ENCODE peak calls at places on chromosomes 2 and 18, in nine cellular contexts. One of them, this sample, is unnamed.

GRCh38 chr2:238891667-238892500 is 44.0 kb downstream of the TWIST2 start:
- DNase-seq in fibroblast of the aortic adventitia: no peak
- DNase-seq in HTR-8/SVneo: no peak
- DNase-seq in A172: no peak
- DNase-seq in sigmoid colon: no peak
- DNase-seq in MV-4-11: no peak
- DNase-seq in neural progenitor cell: no peak
- DNase-seq in GM13976: no peak
- DNase-seq in GM04503: no peak
- DNase-seq in this sample: no peak

GRCh38 chr2:3519255-3520190 is at the start of gene ADI1:
- DNase-seq in GM13976: peak
- DNase-seq in HTR-8/SVneo: peak
- DNase-seq in MV-4-11: peak
- DNase-seq in A172: peak
- DNase-seq in GM04503: no peak
- DNase-seq in fibroblast of the aortic adventitia: peak
- DNase-seq in sigmoid colon: peak
- DNase-seq in neural progenitor cell: no peak
- DNase-seq in this sample: peak

GRCh38 chr2:49165662-49166061 is 11.3 kb upstream of the FSHR start:
- DNase-seq in HTR-8/SVneo: no peak
- DNase-seq in sigmoid colon: no peak
- DNase-seq in MV-4-11: no peak
- DNase-seq in A172: no peak
- DNase-seq in fibroblast of the aortic adventitia: no peak
- DNase-seq in GM04503: no peak
- DNase-seq in neural progenitor cell: no peak
- DNase-seq in GM13976: no peak
- DNase-seq in this sample: no peak

GRCh38 chr2:239939736-239940483 is 85.2 kb downstream of the NDUFA10 start:
- DNase-seq in GM04503: no peak
- DNase-seq in MV-4-11: no peak
- DNase-seq in sigmoid colon: peak
- DNase-seq in fibroblast of the aortic adventitia: no peak
- DNase-seq in HTR-8/SVneo: no peak
- DNase-seq in A172: no peak
- DNase-seq in neural progenitor cell: no peak
- DNase-seq in GM13976: no peak
- DNase-seq in this sample: no peak

GRCh38 chr18:59516356-59517155 is 157.5 kb upstream of the LMAN1 start:
- DNase-seq in neural progenitor cell: peak
- DNase-seq in A172: peak
- DNase-seq in MV-4-11: no peak
- DNase-seq in sigmoid colon: peak
- DNase-seq in HTR-8/SVneo: peak
- DNase-seq in fibroblast of the aortic adventitia: peak
- DNase-seq in GM13976: no peak
- DNase-seq in GM04503: peak
- DNase-seq in this sample: no peak

GRCh38 chr18:63683152-63683551 is 19.6 kb upstream of the SERPINB11 start:
- DNase-seq in GM04503: peak
- DNase-seq in A172: peak
- DNase-seq in sigmoid colon: no peak
- DNase-seq in HTR-8/SVneo: peak
- DNase-seq in neural progenitor cell: peak
- DNase-seq in fibroblast of the aortic adventitia: peak
- DNase-seq in MV-4-11: no peak
- DNase-seq in GM13976: no peak
- DNase-seq in this sample: no peak

GRCh38 chr2:42954227-42954962 is 162.0 kb upstream of the HAAO start:
- DNase-seq in A172: peak
- DNase-seq in HTR-8/SVneo: no peak
- DNase-seq in sigmoid colon: no peak
- DNase-seq in MV-4-11: no peak
- DNase-seq in GM13976: no peak
- DNase-seq in neural progenitor cell: peak
- DNase-seq in fibroblast of the aortic adventitia: peak
- DNase-seq in GM04503: no peak
- DNase-seq in this sample: no peak

GRCh38 chr2:64727013-64727767 is 73.5 kb upstream of the SERTAD2 start:
- DNase-seq in HTR-8/SVneo: no peak
- DNase-seq in GM04503: no peak
- DNase-seq in sigmoid colon: no peak
- DNase-seq in A172: no peak
- DNase-seq in fibroblast of the aortic adventitia: no peak
- DNase-seq in MV-4-11: peak
- DNase-seq in GM13976: peak
- DNase-seq in neural progenitor cell: no peak
- DNase-seq in this sample: peak

GRCh38 chr2:135473567-135473966 is 57.5 kb downstream of the ZRANB3 start:
- DNase-seq in sigmoid colon: no peak
- DNase-seq in fibroblast of the aortic adventitia: peak
- DNase-seq in MV-4-11: peak
- DNase-seq in A172: peak
- DNase-seq in HTR-8/SVneo: peak
- DNase-seq in GM13976: peak
- DNase-seq in neural progenitor cell: no peak
- DNase-seq in GM04503: no peak
- DNase-seq in this sample: peak

GRCh38 chr18:46331316-46331715 is 227.1 kb downstream of the HAUS1 start:
- DNase-seq in fibroblast of the aortic adventitia: no peak
- DNase-seq in MV-4-11: peak
- DNase-seq in sigmoid colon: no peak
- DNase-seq in GM04503: no peak
- DNase-seq in GM13976: no peak
- DNase-seq in HTR-8/SVneo: no peak
- DNase-seq in neural progenitor cell: no peak
- DNase-seq in A172: no peak
- DNase-seq in this sample: no peak

GRCh38 chr2:101814752-101815151 is 117.2 kb downstream of the MAP4K4 start:
- DNase-seq in GM04503: no peak
- DNase-seq in A172: no peak
- DNase-seq in MV-4-11: no peak
- DNase-seq in neural progenitor cell: no peak
- DNase-seq in sigmoid colon: no peak
- DNase-seq in fibroblast of the aortic adventitia: no peak
- DNase-seq in HTR-8/SVneo: no peak
- DNase-seq in GM13976: no peak
- DNase-seq in this sample: no peak

GRCh38 chr2:235135990-235136561 is 184.3 kb downstream of the SH3BP4 start:
- DNase-seq in neural progenitor cell: peak
- DNase-seq in HTR-8/SVneo: peak
- DNase-seq in GM13976: peak
- DNase-seq in GM04503: peak
- DNase-seq in A172: peak
- DNase-seq in fibroblast of the aortic adventitia: peak
- DNase-seq in MV-4-11: no peak
- DNase-seq in sigmoid colon: peak
- DNase-seq in this sample: peak

GRCh38 chr2:112006076-112006410 is 49.0 kb upstream of the TMEM87B start:
- DNase-seq in A172: peak
- DNase-seq in GM13976: no peak
- DNase-seq in sigmoid colon: no peak
- DNase-seq in HTR-8/SVneo: no peak
- DNase-seq in MV-4-11: peak
- DNase-seq in fibroblast of the aortic adventitia: peak
- DNase-seq in GM04503: no peak
- DNase-seq in neural progenitor cell: no peak
- DNase-seq in this sample: no peak

This sample was measured in GM13977.